ENCODE peak calls at places on chromosomes 16 and 17, in four cellular contexts. K is heart left ventricle, B is stomach, W is Peyer's patch. U is an unnamed sample.
A peak's percentile ranks its signal among the peaks of the same experiment; 100 is the strongest.

GRCh38 chr17:47733047-47733413 is at the start of gene TBX21:
- DNase-seq in K (peak; percentile 54), B (peak; percentile 74), W (peak; percentile 95), U (no peak)

GRCh38 chr17:70829876-70830275 is 660.5 kb downstream of the KCNJ2 start:
- DNase-seq in K (no peak), B (no peak), W (no peak), U (no peak)

GRCh38 chr17:80475949-80476876 is at the start of gene NPTX1:
- DNase-seq in K (no peak), B (no peak), W (no peak), U (no peak)

GRCh38 chr16:20409398-20410152 is at the start of gene ACSM5:
- DNase-seq in K (peak; percentile 40), B (peak; percentile 75), W (no peak), U (no peak)

GRCh38 chr16:24141917-24142316 is 114.2 kb upstream of the CACNG3 start:
- DNase-seq in K (no peak), B (no peak), W (no peak), U (no peak)

GRCh38 chr17:55318715-55319487 is 54.1 kb downstream of the HLF start:
- DNase-seq in K (no peak), B (no peak), W (no peak), U (no peak)

GRCh38 chr16:54649846-54650245 is 280.8 kb upstream of the IRX5 start:
- DNase-seq in K (no peak), B (no peak), W (no peak), U (no peak)

GRCh38 chr17:63696381-63696961 is 3.5 kb downstream of the LIMD2 start:
- DNase-seq in K (no peak), B (peak; percentile 27), W (peak; percentile 57), U (no peak)

GRCh38 chr16:2531696-2532493 is 687 bp upstream of the CEMP1 start:
- DNase-seq in K (peak; percentile 99), B (peak; percentile 99), W (peak; percentile 99), U (peak; percentile 97)

GRCh38 chr17:63446218-63446980 is at the start of gene CYB561:
- DNase-seq in K (peak; percentile 74), B (peak; percentile 90), W (peak; percentile 65), U (peak; percentile 78)

GRCh38 chr17:57522436-57523005 is 222.6 kb downstream of the CCDC182 start:
- DNase-seq in K (no peak), B (no peak), W (no peak), U (no peak)

GRCh38 chr17:65359016-65359415 is 202.4 kb downstream of the AXIN2 start:
- DNase-seq in K (no peak), B (no peak), W (no peak), U (peak; percentile 81)

GRCh38 chr16:51237861-51238378 is 86.8 kb upstream of the SALL1 start:
- DNase-seq in K (no peak), B (no peak), W (no peak), U (no peak)

GRCh38 chr16:67770371-67770991 is 35.9 kb downstream of the RANBP10 start:
- DNase-seq in K (no peak), B (no peak), W (no peak), U (no peak)

GRCh38 chr16:68468849-68469248 is 20.5 kb upstream of the SMPD3 start:
- DNase-seq in K (no peak), B (no peak), W (no peak), U (no peak)

GRCh38 chr16:89732918-89733242 is 11.5 kb downstream of the ZNF276 start:
- DNase-seq in K (no peak), B (no peak), W (no peak), U (no peak)

GRCh38 chr17:58535431-58535830 is 21.0 kb upstream of the MTMR4 start:
- DNase-seq in K (no peak), B (no peak), W (no peak), U (peak; percentile 91)

GRCh38 chr17:46742539-46743270 is 75.8 kb downstream of the WNT3 start:
- DNase-seq in K (no peak), B (no peak), W (no peak), U (peak; percentile 90)

GRCh38 chr17:72604518-72604917 is 483.7 kb downstream of the SOX9 start:
- DNase-seq in K (no peak), B (no peak), W (no peak), U (no peak)

GRCh38 chr16:68367034-68367433 is 56.2 kb downstream of the PRMT7 start:
- DNase-seq in K (no peak), B (peak; percentile 48), W (peak; percentile 52), U (peak; percentile 46)

GRCh38 chr17:50944054-50944901 is 78.1 kb upstream of the TOB1 start:
- DNase-seq in K (peak; percentile 90), B (peak; percentile 97), W (peak; percentile 72), U (peak; percentile 91)

GRCh38 chr17:41773190-41773588 is 13.3 kb downstream of the JUP start:
- DNase-seq in K (peak; percentile 92), B (peak; percentile 87), W (no peak), U (peak; percentile 94)

GRCh38 chr16:78560997-78561396 is 461.5 kb downstream of the WWOX start:
- DNase-seq in K (no peak), B (no peak), W (no peak), U (no peak)

GRCh38 chr16:57257455-57258070 is 12.5 kb downstream of the ARL2BP start:
- DNase-seq in K (no peak), B (peak; percentile 14), W (peak; percentile 8), U (no peak)

GRCh38 chr17:42129109-42129837 is 6.7 kb downstream of the HSPB9 start:
- DNase-seq in K (peak; percentile 75), B (no peak), W (no peak), U (no peak)

GRCh38 chr16:53878216-53878615 is 174.3 kb downstream of the FTO start:
- DNase-seq in K (no peak), B (no peak), W (no peak), U (no peak)

GRCh38 chr16:26363581-26363980 is 671.8 kb downstream of the HS3ST4 start:
- DNase-seq in K (no peak), B (no peak), W (no peak), U (no peak)

GRCh38 chr17:29394761-29395160 is 4.6 kb downstream of the TAOK1 start:
- DNase-seq in K (no peak), B (no peak), W (no peak), U (no peak)

DNA sequence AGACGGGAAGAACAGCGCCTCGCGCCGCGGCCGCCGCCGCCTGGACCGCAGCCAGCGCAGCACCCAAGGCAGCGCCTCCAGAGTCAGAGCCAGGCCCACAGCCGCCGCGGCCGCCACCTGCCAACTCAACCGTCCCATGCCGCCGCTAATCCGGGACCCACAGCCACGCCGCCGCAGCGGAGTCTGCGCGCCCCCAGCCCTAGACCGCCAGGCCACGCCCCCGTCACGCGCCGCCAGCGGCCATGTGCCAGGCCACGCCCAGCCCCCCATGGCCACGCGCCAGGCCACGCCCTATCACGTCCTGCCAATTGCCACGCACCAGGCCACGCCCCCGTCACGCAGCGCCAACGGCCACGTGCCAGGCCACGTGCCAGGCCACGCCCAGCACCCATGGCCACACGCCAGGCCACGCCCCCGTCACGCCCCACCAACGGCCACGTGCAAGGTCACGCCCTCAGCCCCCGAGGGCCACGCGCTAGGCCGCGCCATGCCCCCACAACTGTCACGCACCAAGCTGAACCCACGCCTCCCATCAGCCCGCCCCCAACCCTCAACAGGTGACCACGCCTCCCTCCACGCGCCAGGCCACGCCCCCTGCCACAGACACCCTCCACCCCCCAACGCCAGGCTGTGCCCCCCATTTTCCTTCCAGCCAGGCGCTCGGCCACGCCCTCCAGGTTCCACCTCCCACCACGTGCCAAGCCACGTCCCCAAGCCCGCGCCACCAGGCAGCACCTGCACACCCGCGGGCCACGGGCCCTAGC is at the start of gene PLD6:
- DNase-seq in K (peak; percentile 80), B (peak; percentile 86), W (peak; percentile 87), U (peak; percentile 86)
- TF ChIP-seq POLR2A in K (no peak), B (no peak), W (no peak), U (no peak)

DNA sequence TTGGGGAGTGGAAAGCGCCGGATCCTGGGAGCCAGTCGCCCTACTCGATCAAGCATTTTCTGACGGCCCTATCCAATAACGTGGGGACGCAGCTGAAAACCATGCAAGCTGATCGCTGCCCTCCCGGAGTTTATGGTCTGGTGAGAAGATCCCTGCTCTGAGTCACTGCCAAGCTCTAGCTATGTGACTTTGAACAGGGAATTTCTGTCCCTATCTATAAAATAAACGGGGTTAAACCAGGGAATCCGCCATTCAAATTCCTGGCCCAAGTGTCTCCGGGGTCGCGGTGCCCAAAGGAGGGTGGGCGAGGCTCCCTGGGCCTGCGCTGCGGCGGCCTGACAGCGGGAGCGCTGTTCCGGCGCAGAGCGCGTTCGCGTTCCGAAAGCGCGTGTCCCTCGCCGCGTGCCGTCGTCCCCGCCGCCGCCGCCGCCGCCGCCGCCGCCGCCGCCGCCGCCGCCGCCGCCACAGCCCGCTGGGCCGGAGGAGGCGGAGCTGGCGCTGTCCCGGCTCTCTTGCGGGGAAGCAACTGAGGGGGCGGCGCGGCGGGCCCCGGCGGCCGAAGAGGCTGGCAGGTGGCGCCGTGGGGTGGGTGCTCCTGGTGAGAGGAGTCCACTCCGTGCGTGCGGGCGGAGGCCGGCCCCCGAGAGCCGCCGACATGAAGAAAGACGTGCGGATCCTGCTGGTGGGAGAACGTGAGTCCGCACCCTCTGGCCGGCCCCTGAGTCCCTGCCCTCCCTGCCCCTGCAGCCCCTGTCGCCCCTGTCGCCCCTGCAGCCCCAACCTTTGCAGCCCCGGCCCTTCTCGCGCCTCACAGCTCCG is at the start of gene RHOT1:
- DNase-seq in K (peak; percentile 77), B (peak; percentile 76), W (peak; percentile 77), U (peak; percentile 76)
- TF ChIP-seq POLR2A in K (peak; percentile 29), B (no peak), W (no peak), U (peak; percentile 39)

GRCh38 chr17:28370035-28370743 is at the start of gene VTN:
- DNase-seq in K (peak; percentile 87), B (peak; percentile 47), W (no peak), U (no peak)
- TF ChIP-seq POLR2A in K (no peak), B (no peak), W (no peak), U (no peak)

GRCh38 chr16:30900588-30900987 is 4.2 kb downstream of the CTF1 start:
- DNase-seq in K (no peak), B (no peak), W (no peak), U (no peak)

GRCh38 chr16:30903596-30903995 is 7.2 kb downstream of the CTF1 start:
- DNase-seq in K (peak; percentile 53), B (no peak), W (no peak), U (no peak)

GRCh38 chr16:30903002-30903401 is 6.6 kb downstream of the CTF1 start:
- DNase-seq in K (no peak), B (no peak), W (no peak), U (no peak)

GRCh38 chr16:30901201-30902069 is 5.0 kb downstream of the CTF1 start:
- DNase-seq in K (no peak), B (no peak), W (no peak), U (no peak)

DNA sequence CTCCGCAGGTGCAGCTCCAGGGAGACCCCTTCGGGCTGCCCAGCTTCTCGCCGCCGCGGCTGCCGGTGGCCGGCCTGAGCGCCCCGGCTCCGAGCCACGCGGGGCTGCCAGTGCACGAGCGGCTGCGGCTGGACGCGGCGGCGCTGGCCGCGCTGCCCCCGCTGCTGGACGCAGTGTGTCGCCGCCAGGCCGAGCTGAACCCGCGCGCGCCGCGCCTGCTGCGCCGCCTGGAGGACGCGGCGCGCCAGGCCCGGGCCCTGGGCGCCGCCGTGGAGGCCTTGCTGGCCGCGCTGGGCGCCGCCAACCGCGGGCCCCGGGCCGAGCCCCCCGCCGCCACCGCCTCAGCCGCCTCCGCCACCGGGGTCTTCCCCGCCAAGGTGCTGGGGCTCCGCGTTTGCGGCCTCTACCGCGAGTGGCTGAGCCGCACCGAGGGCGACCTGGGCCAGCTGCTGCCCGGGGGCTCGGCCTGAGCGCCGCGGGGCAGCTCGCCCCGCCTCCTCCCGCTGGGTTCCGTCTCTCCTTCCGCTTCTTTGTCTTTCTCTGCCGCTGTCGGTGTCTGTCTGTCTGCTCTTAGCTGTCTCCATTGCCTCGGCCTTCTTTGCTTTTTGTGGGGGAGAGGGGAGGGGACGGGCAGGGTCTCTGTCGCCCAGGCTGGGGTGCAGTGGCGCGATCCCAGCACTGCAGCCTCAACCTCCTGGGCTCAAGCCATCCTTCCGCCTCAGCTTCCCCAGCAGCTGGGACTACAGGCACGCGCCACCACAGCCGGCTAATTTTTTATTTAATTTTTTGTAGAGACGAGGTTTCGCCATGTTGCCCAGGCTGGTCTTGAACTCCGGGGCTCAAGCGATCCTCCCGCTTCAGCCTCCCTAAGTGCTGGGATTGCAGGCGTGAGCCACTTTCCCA is 5.9 kb downstream of the CTF1 start:
- DNase-seq in K (peak; percentile 74), B (peak; percentile 77), W (peak; percentile 42), U (peak; percentile 81)
- TF ChIP-seq POLR2A in K (no peak), B (no peak), W (peak; percentile 58), U (peak; percentile 52)